ENCODE peak calls at places on chromosomes 13 and 19, in nine cellular contexts. U, R, V, O, I, Z, X, J and P are unnamed samples.

GRCh38 chr13:107079423-107080099 is 511.6 kb upstream of the ARGLU1 start:
- DNase-seq in U (no peak), R (no peak), V (no peak), O (no peak), I (no peak), Z (no peak), X (no peak), J (no peak), P (no peak)

GRCh38 chr19:45528744-45529453 is 21.6 kb downstream of the VASP start:
- DNase-seq in U (no peak), R (no peak), V (peak; percentile 45), O (no peak), I (no peak), Z (no peak), X (no peak), J (no peak), P (peak; percentile 51)

GRCh38 chr13:80100636-80101035 is 240.3 kb downstream of the SPRY2 start:
- DNase-seq in U (no peak), R (no peak), V (no peak), O (no peak), I (no peak), Z (no peak), X (no peak), J (no peak), P (no peak)

GRCh38 chr19:39788244-39788643 is 9.6 kb downstream of the LEUTX start:
- DNase-seq in U (no peak), R (no peak), V (no peak), O (no peak), I (no peak), Z (no peak), X (no peak), J (no peak), P (no peak)

GRCh38 chr19:7866399-7867091 is 7.6 kb downstream of the PRR36 start:
- DNase-seq in U (no peak), R (no peak), V (no peak), O (no peak), I (no peak), Z (no peak), X (no peak), J (no peak), P (no peak)

GRCh38 chr19:14413765-14414171 is 5.4 kb downstream of the DDX39A start:
- DNase-seq in U (no peak), R (no peak), V (no peak), O (no peak), I (no peak), Z (no peak), X (peak; percentile 34), J (no peak), P (no peak)

GRCh38 chr13:110407021-110407420 is 99.9 kb downstream of the COL4A2 start:
- DNase-seq in U (peak; percentile 65), R (no peak), V (no peak), O (no peak), I (no peak), Z (no peak), X (no peak), J (no peak), P (no peak)

GRCh38 chr19:4534836-4535658 is at the start of gene PLIN5:
- DNase-seq in U (no peak), R (no peak), V (peak; percentile 95), O (peak; percentile 87), I (peak; percentile 90), Z (peak; percentile 84), X (peak; percentile 81), J (no peak), P (peak; percentile 90)

GRCh38 chr13:114022876-114023275 is 49.0 kb upstream of the C13orf46 start:
- DNase-seq in U (no peak), R (no peak), V (no peak), O (no peak), I (no peak), Z (no peak), X (no peak), J (no peak), P (no peak)

GRCh38 chr13:28609381-28609780 is 49.5 kb upstream of the POMP start:
- DNase-seq in U (no peak), R (no peak), V (no peak), O (no peak), I (no peak), Z (no peak), X (no peak), J (no peak), P (no peak)

GRCh38 chr19:10227215-10227971 is 3.7 kb downstream of the S1PR2 start:
- DNase-seq in U (peak; percentile 75), R (no peak), V (peak; percentile 35), O (no peak), I (no peak), Z (peak; percentile 32), X (no peak), J (no peak), P (no peak)

GRCh38 chr13:24178847-24179845 is 18.6 kb downstream of the SPATA13 start:
- DNase-seq in U (no peak), R (no peak), V (no peak), O (no peak), I (no peak), Z (no peak), X (no peak), J (no peak), P (no peak)

DNA sequence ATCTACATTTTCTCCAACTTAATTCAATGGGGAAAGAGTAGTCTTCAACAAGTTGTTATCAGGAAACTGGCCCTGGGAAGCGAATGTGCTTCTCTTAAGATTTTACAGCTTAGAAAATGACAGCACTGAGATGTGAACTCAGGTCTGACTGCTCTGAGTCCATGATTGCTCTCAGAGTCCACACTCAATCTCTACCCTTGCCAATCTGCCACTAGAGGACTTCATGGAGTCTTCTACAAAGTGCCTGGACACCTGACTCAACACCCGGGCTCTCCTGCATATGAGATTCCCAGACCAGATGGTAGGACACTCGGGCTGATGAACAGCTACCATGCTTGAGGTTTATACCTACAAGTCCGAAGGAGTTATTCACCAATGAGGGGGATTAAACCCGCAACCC is 74.8 kb downstream of the ABCC4 start:
- DNase-seq in U (no peak), R (no peak), V (no peak), O (no peak), I (no peak), Z (no peak), X (no peak), J (no peak), P (no peak)
- TF ChIP-seq CTCF in U (no peak), R (no peak), V (no peak), O (no peak), I (no peak), Z (no peak), X (no peak), J (no peak), P (no peak)

GRCh38 chr13:46015374-46015773 is 37.2 kb downstream of the ZC3H13 start:
- DNase-seq in U (no peak), R (no peak), V (no peak), O (no peak), I (no peak), Z (no peak), X (no peak), J (peak; percentile 5), P (no peak)

GRCh38 chr13:46006688-46007452 is 45.7 kb downstream of the ZC3H13 start:
- DNase-seq in U (no peak), R (no peak), V (no peak), O (no peak), I (no peak), Z (no peak), X (no peak), J (no peak), P (no peak)

GRCh38 chr13:46008631-46009030 is 43.9 kb downstream of the ZC3H13 start:
- DNase-seq in U (no peak), R (no peak), V (no peak), O (no peak), I (no peak), Z (no peak), X (no peak), J (no peak), P (no peak)

GRCh38 chr13:46012404-46012803 is 40.1 kb downstream of the ZC3H13 start:
- DNase-seq in U (no peak), R (no peak), V (no peak), O (no peak), I (no peak), Z (no peak), X (no peak), J (no peak), P (no peak)

GRCh38 chr13:46010148-46010547 is 42.4 kb downstream of the ZC3H13 start:
- DNase-seq in U (no peak), R (no peak), V (no peak), O (no peak), I (no peak), Z (no peak), X (no peak), J (no peak), P (no peak)
- TF ChIP-seq CTCF in U (no peak), R (peak; percentile 26), V (peak; percentile 41), O (no peak), I (no peak), Z (peak; percentile 10), X (peak; percentile 31), J (peak; percentile 28), P (no peak)

DNA sequence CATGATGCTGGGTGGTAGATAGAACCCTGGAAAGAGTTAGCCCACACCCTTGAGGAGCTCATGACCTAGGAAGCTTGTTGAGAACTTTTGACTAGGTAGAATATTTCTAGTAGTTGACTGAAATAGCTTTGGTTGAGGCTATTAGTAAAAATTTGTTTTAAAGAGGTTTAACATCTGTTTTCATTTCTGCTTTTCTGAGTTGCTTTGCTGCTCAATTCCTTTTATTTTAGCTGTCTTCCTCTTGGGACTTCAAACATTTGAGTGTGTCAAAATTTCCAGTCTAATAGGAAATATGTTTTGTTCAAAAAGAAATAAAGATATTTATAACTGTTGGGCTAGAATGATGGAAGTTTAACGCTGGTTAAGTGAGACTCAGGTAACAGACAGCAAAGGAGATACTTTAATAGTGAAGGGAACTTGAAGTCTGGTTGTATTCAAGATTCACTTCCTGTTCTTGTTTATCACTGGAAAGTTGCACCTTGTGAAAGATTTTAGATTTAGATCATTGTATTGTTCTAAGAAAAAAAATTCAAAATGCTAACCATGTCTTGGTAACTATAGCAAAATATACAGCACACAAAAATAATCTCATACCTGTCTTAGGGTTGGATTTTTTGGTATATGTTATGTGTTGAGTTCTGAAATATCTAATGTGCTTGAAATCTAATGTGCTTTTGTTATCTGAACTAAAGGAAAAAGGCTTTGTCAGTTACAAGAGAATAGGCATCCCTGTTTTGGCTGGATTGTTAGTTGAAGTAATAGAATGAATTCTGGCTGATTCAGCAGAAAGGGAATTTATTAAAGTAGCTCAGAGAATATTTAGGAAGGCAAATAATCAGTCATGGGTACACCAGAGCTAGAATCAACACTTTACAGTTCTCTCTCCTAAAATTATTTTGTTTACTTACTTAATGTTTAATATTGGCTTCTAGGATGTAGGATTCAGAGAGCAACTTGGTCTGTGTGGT is 24.4 kb upstream of the GPR18 start:
- DNase-seq in U (no peak), R (no peak), V (no peak), O (no peak), I (no peak), Z (no peak), X (no peak), J (no peak), P (no peak)
- TF ChIP-seq CTCF in U (no peak), R (no peak), V (no peak), O (no peak), I (no peak), Z (no peak), X (no peak), J (no peak), P (no peak)

DNA sequence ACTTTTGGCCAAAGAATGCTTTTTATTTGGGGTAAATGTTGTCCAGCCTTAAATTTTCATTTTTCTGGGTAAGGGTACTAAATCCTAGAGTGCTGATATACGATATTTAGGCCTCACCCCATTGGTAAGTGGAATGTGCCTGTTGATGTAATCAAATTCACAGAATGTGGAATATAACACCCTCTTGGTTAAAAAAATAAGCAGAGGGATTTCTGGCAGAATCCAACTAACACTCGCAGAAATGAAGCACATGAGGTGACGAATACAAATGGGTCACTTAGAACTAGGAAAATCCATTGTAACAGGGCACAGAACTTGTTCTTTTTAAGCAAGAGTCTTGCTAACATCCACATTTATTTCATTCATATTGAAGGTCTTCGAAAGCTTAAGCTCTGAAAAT is 320.3 kb downstream of the SHISA2 start:
- DNase-seq in U (no peak), R (no peak), V (no peak), O (no peak), I (no peak), Z (no peak), X (no peak), J (no peak), P (no peak)
- TF ChIP-seq CTCF in U (no peak), R (no peak), V (no peak), O (no peak), I (no peak), Z (no peak), X (no peak), J (no peak), P (no peak)